ENCODE peak calls at places on chromosomes 4 and X, in nine cellular contexts. M is GM23338, L is colonic mucosa, G is epithelial cell of proximal tubule, Z is A549, W is SK-N-SH, R is AG10803, U is kidney epithelial cell, Q is cardiac muscle cell. H is an unnamed sample.

GRCh38 chr4:105909699-105910340 is 14.5 kb downstream of the NPNT start:
- DNase-seq in G (no peak), W (no peak), U (peak; percentile 47), Q (no peak), R (no peak), Z (peak; percentile 1), L (peak; percentile 53), M (peak; percentile 15), H (no peak)

GRCh38 chrX:131226591-131226990 is 62.5 kb downstream of the IGSF1 start:
- DNase-seq in R (no peak), W (no peak), M (no peak), Q (no peak), G (no peak), Z (no peak), U (no peak), L (no peak), H (no peak)

GRCh38 chr4:48445704-48446103 is 37.4 kb upstream of the SLC10A4 start:
- DNase-seq in M (peak; percentile 58), U (no peak), Z (peak; percentile 3), W (no peak), Q (peak; percentile 35), G (no peak), L (no peak), R (peak; percentile 15), H (no peak)

GRCh38 chr4:14345356-14345775 is 656.9 kb upstream of the CPEB2 start:
- DNase-seq in L (no peak), M (no peak), R (peak; percentile 18), Z (no peak), W (no peak), U (peak; percentile 29), G (peak; percentile 80), Q (peak; percentile 30), H (no peak)

GRCh38 chrX:45824471-45824870 is 623.8 kb upstream of the DIPK2B start:
- DNase-seq in Z (peak; percentile 73), W (peak; percentile 21), G (peak; percentile 79), R (peak; percentile 86), L (no peak), M (peak; percentile 27), Q (peak; percentile 92), U (peak; percentile 89), H (peak; percentile 10)

GRCh38 chr4:100795581-100795980 is 277.8 kb upstream of the EMCN start:
- DNase-seq in U (no peak), G (no peak), Q (no peak), W (no peak), M (no peak), Z (no peak), L (no peak), R (no peak), H (no peak)

GRCh38 chrX:46260502-46260901 is 284.7 kb downstream of the ZNF674 start:
- DNase-seq in Z (no peak), R (no peak), L (no peak), U (no peak), W (no peak), Q (no peak), G (no peak), M (no peak), H (no peak)

GRCh38 chr4:166198516-166198915 is 325.5 kb downstream of the TLL1 start:
- DNase-seq in R (no peak), Q (no peak), L (no peak), W (no peak), G (no peak), Z (no peak), U (no peak), M (peak; percentile 34), H (no peak)

GRCh38 chrX:24494544-24495113 is 29.5 kb downstream of the PDK3 start:
- DNase-seq in W (no peak), M (no peak), L (peak; percentile 71), Z (peak; percentile 41), R (peak; percentile 49), G (peak; percentile 52), U (peak; percentile 54), Q (peak; percentile 84), H (peak; percentile 4)

GRCh38 chrX:134452591-134452990 is 7.4 kb upstream of the HPRT1 start:
- DNase-seq in M (no peak), Z (no peak), L (peak; percentile 35), R (no peak), W (no peak), Q (no peak), U (no peak), G (no peak), H (no peak)

GRCh38 chr4:82890913-82891727 is at the start of gene SEC31A:
- DNase-seq in G (no peak), M (peak; percentile 97), U (peak; percentile 61), W (peak; percentile 95), L (peak; percentile 97), R (peak; percentile 96), Q (peak; percentile 98), Z (peak; percentile 59), H (peak; percentile 98)
- TF ChIP-seq CTCF in G (no peak), M (no peak), U (no peak), W (no peak), L (no peak), R (no peak), Q (no peak), Z (no peak), H (no peak)

DNA sequence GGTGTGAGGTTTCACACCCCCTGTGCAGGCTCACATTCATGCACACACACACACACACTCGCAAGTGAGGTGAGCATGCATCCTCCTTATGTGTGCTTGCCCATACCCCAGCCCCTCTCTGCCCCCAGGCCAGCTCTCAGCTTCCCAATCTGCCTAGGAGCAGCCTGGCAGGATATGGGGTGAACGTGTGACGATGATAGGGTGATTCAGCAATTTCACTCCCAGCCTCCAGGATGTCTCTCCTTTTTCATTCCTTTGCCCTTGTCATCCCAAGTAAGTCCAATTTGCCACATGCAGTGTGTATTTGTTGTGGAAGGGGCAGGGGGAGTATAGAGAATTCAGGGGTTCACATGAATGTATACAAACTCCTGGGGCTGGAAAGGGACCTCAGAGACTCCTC is 7.2 kb downstream of the STARD8 start:
- DNase-seq in Q (no peak), Z (no peak), R (no peak), M (no peak), L (no peak), W (no peak), U (no peak), G (no peak), H (no peak)
- H3K4me3 ChIP-seq in Q (no peak overlapping the region), Z (no peak overlapping the region), R (no peak overlapping the region), M (no peak overlapping the region), L (no peak overlapping the region), W (no peak overlapping the region), U (no peak overlapping the region), G (no peak overlapping the region), H (no peak overlapping the region)

DNA sequence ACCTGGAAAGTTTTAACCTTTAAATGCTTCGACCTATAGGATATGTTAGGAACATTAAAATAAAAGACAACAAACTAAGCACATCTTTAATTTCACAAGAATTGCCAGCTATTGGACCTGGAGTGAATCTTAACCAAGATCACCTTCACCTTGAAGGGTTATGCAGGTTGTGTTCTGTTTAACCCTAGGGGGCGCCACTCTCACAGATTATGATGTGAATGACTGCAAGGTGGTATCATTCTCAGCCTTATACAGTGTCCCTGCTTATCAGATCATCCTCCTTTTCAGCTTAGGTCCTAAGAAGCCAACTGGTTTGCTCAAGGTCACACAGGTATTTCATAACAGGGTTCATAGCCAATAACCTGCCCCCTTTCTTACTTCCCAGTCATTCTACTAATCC is 23.5 kb downstream of the INTS6L start:
- DNase-seq in Q (no peak), R (no peak), W (no peak), L (peak; percentile 54), Z (no peak), U (no peak), M (peak; percentile 73), G (no peak), H (no peak)
- TF ChIP-seq CTCF in Q (peak; percentile 6), R (no peak), W (peak; percentile 40), L (no peak), Z (no peak), U (no peak), M (peak; percentile 75), G (peak; percentile 29), H (peak; percentile 37)

GRCh38 chrX:149830192-149830873 is 48.6 kb downstream of the MAGEA9 start:
- DNase-seq in Z (no peak), U (no peak), Q (peak; percentile 36), W (no peak), R (peak; percentile 21), G (no peak), L (no peak), M (peak; percentile 72), H (no peak)
- H3K4me3 ChIP-seq in Z (no peak overlapping the region), U (peak overlapping the region; percentile 19), Q (peak overlapping the region; percentile 18), W (peak overlapping the region; percentile 15), R (peak overlapping the region; percentile 41), G (peak overlapping the region; percentile 37), L (no peak overlapping the region), M (peak overlapping the region; percentile 47), H (no peak overlapping the region)

H was measured in BE2C.